ENCODE peak calls at places on chromosomes 16 and 17, in eight cellular contexts. Z is SK-N-SH, H is PC-3, G is GM23248, Q is neural progenitor cell, O is hepatocyte, M is HCT116, F is OCI-LY7. C is an unnamed sample. For H3K79me2, the result is how much of the 10 kb centered on the place peaks cover.

GRCh38 chr17:62876664-62877411 is 68.7 kb upstream of the MARCHF10 start:
- DNase-seq in H (peak), F (no peak), Z (no peak), M (no peak), G (peak), Q (no peak), O (no peak), C (no peak)

GRCh38 chr16:15928261-15929104 is 20.9 kb upstream of the ABCC1 start:
- DNase-seq in H (no peak), G (no peak), Z (no peak), O (no peak), M (no peak), Q (peak), F (no peak), C (no peak)

GRCh38 chr17:12851901-12852435 is 62.7 kb downstream of the ARHGAP44 start:
- DNase-seq in Z (no peak), M (no peak), F (no peak), H (no peak), O (no peak), G (no peak), Q (no peak), C (no peak)

GRCh38 chr17:43427362-43428043 is 28.7 kb downstream of the ARL4D start:
- DNase-seq in M (no peak), Z (no peak), H (no peak), Q (no peak), G (no peak), F (no peak), O (no peak), C (no peak)

GRCh38 chr16:23679274-23679985 is 741 bp downstream of the PLK1 start:
- DNase-seq in F (peak), O (peak), H (peak), M (no peak), Q (peak), Z (peak), G (no peak), C (peak)

GRCh38 chr17:42618442-42619150 is 9.1 kb downstream of the TUBG1 start:
- DNase-seq in F (peak), M (no peak), Q (peak), O (peak), G (no peak), H (peak), Z (peak), C (peak)

GRCh38 chr16:86059253-86060171 is 160.6 kb downstream of the IRF8 start:
- DNase-seq in G (no peak), H (no peak), F (no peak), Z (no peak), Q (no peak), M (no peak), O (no peak), C (no peak)

GRCh38 chr17:16322636-16323035 is 30.6 kb downstream of the CENPV start:
- DNase-seq in H (no peak), O (no peak), Z (no peak), G (peak), M (no peak), Q (no peak), F (no peak), C (no peak)

GRCh38 chr17:16215002-16215272 is 397 bp downstream of the NCOR1 start:
- DNase-seq in Z (peak), M (no peak), Q (peak), G (peak), F (peak), O (peak), H (no peak), C (peak)

GRCh38 chr17:4900231-4901107 is 1.1 kb downstream of the C17orf107 start:
- DNase-seq in Q (peak), F (peak), G (no peak), M (no peak), Z (no peak), O (no peak), H (no peak), C (peak)

GRCh38 chr17:327971-328370 is 24.6 kb downstream of the RPH3AL start:
- DNase-seq in H (no peak), Q (no peak), Z (no peak), M (no peak), O (no peak), G (no peak), F (no peak), C (no peak)
- TF ChIP-seq EZH2phosphoT487 in H (no peak), Q (no peak), Z (no peak), M (no peak), O (no peak), G (no peak), F (no peak), C (no peak)

GRCh38 chr17:81691196-81691595 is 7.4 kb downstream of the HGS start:
- DNase-seq in M (no peak), O (no peak), F (no peak), Q (no peak), Z (no peak), G (no peak), H (no peak), C (no peak)

GRCh38 chr17:81688616-81689015 is 4.8 kb downstream of the HGS start:
- DNase-seq in H (no peak), Q (no peak), Z (no peak), O (no peak), F (no peak), M (no peak), G (no peak), C (no peak)

GRCh38 chr17:81690066-81690465 is 6.3 kb downstream of the HGS start:
- DNase-seq in Z (no peak), F (no peak), M (no peak), Q (no peak), G (no peak), H (no peak), O (no peak), C (no peak)

GRCh38 chr17:81691608-81692007 is 7.8 kb downstream of the HGS start:
- DNase-seq in Q (no peak), Z (no peak), H (no peak), O (no peak), M (no peak), G (no peak), F (no peak), C (no peak)

DNA sequence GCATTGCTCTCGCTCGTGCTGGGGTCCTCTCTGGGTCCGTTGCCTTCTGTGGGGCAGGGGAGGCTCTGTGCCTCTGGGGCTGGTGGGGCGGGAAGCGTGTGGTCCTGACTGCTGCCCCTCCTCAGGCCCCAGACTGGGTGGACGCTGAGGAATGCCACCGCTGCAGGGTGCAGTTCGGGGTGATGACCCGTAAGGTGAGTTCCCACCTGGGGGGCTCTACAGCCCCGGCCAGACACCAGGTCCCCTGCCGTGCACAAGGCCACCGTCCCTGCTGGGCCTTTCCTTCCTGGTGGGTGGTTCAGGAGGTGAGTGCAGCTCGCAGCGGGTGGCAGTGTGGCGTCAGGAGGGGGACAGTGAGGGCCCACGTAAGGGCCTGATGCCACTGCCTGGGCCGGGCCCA is 6.7 kb downstream of the HGS start:
- DNase-seq in Z (no peak), M (no peak), Q (no peak), G (no peak), F (no peak), H (no peak), O (no peak), C (no peak)
- H3K79me2 ChIP-seq in Z (half or more), M (half or more), Q (under half), G (half or more), F (under half), H (half or more), O (under half), C (under half)

GRCh38 chr17:54888254-54888653 is 12.4 kb upstream of the TOM1L1 start:
- DNase-seq in H (no peak), O (no peak), Q (no peak), Z (no peak), M (no peak), F (no peak), G (no peak), C (no peak)

GRCh38 chr17:54883939-54884338 is 16.7 kb upstream of the TOM1L1 start:
- DNase-seq in Z (no peak), G (no peak), H (no peak), Q (no peak), F (no peak), M (no peak), O (no peak), C (no peak)

GRCh38 chr17:54891176-54891821 is 9.4 kb upstream of the TOM1L1 start:
- DNase-seq in Z (peak), H (peak), M (peak), F (peak), O (peak), Q (peak), G (peak), C (peak)

GRCh38 chr17:54888981-54889380 is 11.7 kb upstream of the TOM1L1 start:
- DNase-seq in Z (no peak), G (no peak), Q (no peak), O (no peak), M (no peak), H (no peak), F (no peak), C (no peak)

GRCh38 chr17:54887787-54888186 is 12.9 kb upstream of the TOM1L1 start:
- DNase-seq in F (no peak), M (no peak), G (no peak), H (no peak), Z (no peak), O (no peak), Q (no peak), C (no peak)
- TF ChIP-seq EZH2phosphoT487 in F (no peak), M (no peak), G (no peak), H (no peak), Z (no peak), O (no peak), Q (no peak), C (no peak)

GRCh38 chr16:14325921-14326401 is 254.8 kb downstream of the MRTFB start:
- DNase-seq in Q (peak), M (no peak), F (no peak), Z (peak), H (no peak), O (no peak), G (no peak), C (no peak)
- H3K79me2 ChIP-seq in Q (under half), M (under half), F (half or more), Z (under half), H (under half), O (under half), G (half or more), C (under half)

GRCh38 chr16:48365601-48366164 is 19.5 kb downstream of the SIAH1 start:
- DNase-seq in H (peak), M (peak), G (peak), Q (peak), F (no peak), Z (peak), O (peak), C (peak)

GRCh38 chr16:48361540-48361939 is 23.7 kb downstream of the SIAH1 start:
- DNase-seq in Q (no peak), G (no peak), O (no peak), H (no peak), Z (no peak), M (no peak), F (no peak), C (no peak)

GRCh38 chr16:48367443-48368049 is 17.7 kb downstream of the SIAH1 start:
- DNase-seq in Q (no peak), M (no peak), F (no peak), O (no peak), G (peak), H (peak), Z (no peak), C (no peak)

GRCh38 chr16:48366165-48367093 is 18.8 kb downstream of the SIAH1 start:
- DNase-seq in Q (peak), H (peak), F (peak), O (peak), Z (peak), G (peak), M (peak), C (peak)

DNA sequence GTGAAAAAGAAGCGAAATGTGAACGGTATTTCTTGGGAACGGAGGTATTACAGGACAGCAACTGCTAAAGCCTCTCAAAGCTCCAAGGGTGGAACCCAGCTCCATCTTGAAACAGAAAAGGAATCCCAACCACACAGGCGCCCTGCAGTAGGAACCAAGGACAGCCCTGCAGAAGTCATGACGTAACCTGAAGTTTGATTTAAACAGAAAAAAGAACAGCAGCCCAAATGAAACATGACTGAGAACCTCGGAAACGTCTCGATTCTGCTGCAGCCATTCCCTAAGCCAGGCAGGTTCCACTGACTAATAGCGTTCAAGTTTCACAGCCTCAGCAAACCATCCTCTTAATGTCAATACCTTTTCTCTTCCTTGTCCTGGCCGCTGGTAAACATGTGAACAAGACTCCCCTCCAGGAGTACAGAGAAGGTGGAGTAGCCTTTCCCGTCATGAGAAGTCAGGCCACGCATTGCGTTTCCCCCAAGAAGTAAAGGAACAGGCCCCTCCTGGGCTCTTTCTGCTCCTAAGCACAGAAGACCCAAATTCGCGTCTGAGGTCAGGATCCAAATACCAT is 20.1 kb downstream of the SIAH1 start:
- DNase-seq in G (peak), H (peak), O (peak), F (no peak), M (no peak), Q (no peak), Z (no peak), C (no peak)
- TF ChIP-seq EZH2phosphoT487 in G (no peak), H (no peak), O (no peak), F (no peak), M (no peak), Q (no peak), Z (no peak), C (no peak)

C was measured in GM23338.